ENCODE peak calls at places on chromosome 14, in eight cellular contexts. T, J, L, H, S, D, C and R are unnamed samples.
A peak's percentile ranks its signal among the peaks of the same experiment; 100 is the strongest.

GRCh38 chr14:100282083-100282350 is 24.2 kb downstream of the SLC25A29 start:
- DNase-seq in T (no peak), J (no peak), L (no peak), H (no peak), S (no peak), D (no peak), C (no peak), R (no peak)

GRCh38 chr14:63435838-63436237 is 107.3 kb downstream of the PPP2R5E start:
- DNase-seq in T (peak; percentile 85), J (no peak), L (no peak), H (no peak), S (peak; percentile 18), D (no peak), C (peak; percentile 60), R (peak; percentile 89)

GRCh38 chr14:73833530-73834257 is 17.9 kb upstream of the PTGR2 start:
- DNase-seq in T (peak; percentile 58), J (no peak), L (no peak), H (no peak), S (no peak), D (peak; percentile 23), C (peak; percentile 84), R (peak; percentile 83)

GRCh38 chr14:60093088-60093487 is 1.4 kb downstream of the PCNX4 start:
- DNase-seq in T (no peak), J (no peak), L (no peak), H (no peak), S (peak; percentile 32), D (no peak), C (no peak), R (no peak)

GRCh38 chr14:102924632-102925588 is 2.4 kb downstream of the AMN start:
- DNase-seq in T (peak; percentile 83), J (no peak), L (no peak), H (peak; percentile 30), S (no peak), D (no peak), C (no peak), R (peak; percentile 59)

GRCh38 chr14:68544150-68544892 is 248.5 kb downstream of the ZFP36L1 start:
- DNase-seq in T (peak; percentile 94), J (no peak), L (no peak), H (peak; percentile 8), S (peak; percentile 23), D (no peak), C (peak; percentile 99), R (peak; percentile 73)

GRCh38 chr14:53953828-53954550 is 2.6 kb downstream of the BMP4 start:
- DNase-seq in T (peak; percentile 93), J (no peak), L (no peak), H (no peak), S (peak; percentile 60), D (peak; percentile 61), C (peak; percentile 48), R (peak; percentile 88)

GRCh38 chr14:54278665-54279295 is 118.0 kb upstream of the CDKN3 start:
- DNase-seq in T (no peak), J (no peak), L (peak; percentile 10), H (no peak), S (no peak), D (no peak), C (no peak), R (no peak)

GRCh38 chr14:68576496-68577244 is 216.2 kb downstream of the ZFP36L1 start:
- DNase-seq in T (peak; percentile 88), J (no peak), L (no peak), H (peak; percentile 11), S (peak; percentile 30), D (no peak), C (peak; percentile 47), R (no peak)

GRCh38 chr14:56474419-56475022 is 105.1 kb upstream of the TMEM260 start:
- DNase-seq in T (no peak), J (no peak), L (peak; percentile 36), H (peak; percentile 9), S (peak; percentile 93), D (peak; percentile 60), C (peak; percentile 65), R (no peak)

GRCh38 chr14:50531595-50532501 is 521 bp downstream of the MAP4K5 start:
- DNase-seq in T (peak; percentile 81), J (peak; percentile 47), L (peak; percentile 29), H (no peak), S (peak; percentile 34), D (peak; percentile 79), C (peak; percentile 54), R (peak; percentile 87)

GRCh38 chr14:63689132-63689531 is 38.7 kb downstream of the SGPP1 start:
- DNase-seq in T (no peak), J (peak; percentile 44), L (no peak), H (no peak), S (peak; percentile 47), D (no peak), C (no peak), R (no peak)

GRCh38 chr14:64676410-64677008 is 27.7 kb upstream of the PLEKHG3 start:
- DNase-seq in T (no peak), J (no peak), L (no peak), H (no peak), S (no peak), D (no peak), C (no peak), R (no peak)

GRCh38 chr14:78153069-78153351 is 17.2 kb upstream of the NRXN3 start:
- DNase-seq in T (peak; percentile 2), J (no peak), L (no peak), H (no peak), S (peak; percentile 22), D (no peak), C (peak; percentile 27), R (no peak)

GRCh38 chr14:61749867-61750266 is 12.4 kb upstream of the SNAPC1 start:
- DNase-seq in T (no peak), J (peak; percentile 77), L (no peak), H (no peak), S (peak; percentile 76), D (no peak), C (peak; percentile 38), R (no peak)

GRCh38 chr14:75470238-75470797 is 42.5 kb downstream of the JDP2 start:
- DNase-seq in T (no peak), J (peak; percentile 3), L (no peak), H (no peak), S (no peak), D (no peak), C (no peak), R (no peak)

GRCh38 chr14:69090187-69090789 is 62.6 kb downstream of the DCAF5 start:
- DNase-seq in T (no peak), J (peak; percentile 51), L (peak; percentile 6), H (peak; percentile 19), S (peak; percentile 82), D (peak; percentile 34), C (peak; percentile 53), R (no peak)

GRCh38 chr14:88919502-88919901 is 95.1 kb downstream of the TTC8 start:
- DNase-seq in T (no peak), J (no peak), L (no peak), H (no peak), S (peak; percentile 91), D (no peak), C (no peak), R (no peak)
- TF ChIP-seq CTCF in T (no peak), J (no peak), L (no peak), H (no peak), S (peak; percentile 79), D (no peak), C (no peak), R (no peak)

DNA sequence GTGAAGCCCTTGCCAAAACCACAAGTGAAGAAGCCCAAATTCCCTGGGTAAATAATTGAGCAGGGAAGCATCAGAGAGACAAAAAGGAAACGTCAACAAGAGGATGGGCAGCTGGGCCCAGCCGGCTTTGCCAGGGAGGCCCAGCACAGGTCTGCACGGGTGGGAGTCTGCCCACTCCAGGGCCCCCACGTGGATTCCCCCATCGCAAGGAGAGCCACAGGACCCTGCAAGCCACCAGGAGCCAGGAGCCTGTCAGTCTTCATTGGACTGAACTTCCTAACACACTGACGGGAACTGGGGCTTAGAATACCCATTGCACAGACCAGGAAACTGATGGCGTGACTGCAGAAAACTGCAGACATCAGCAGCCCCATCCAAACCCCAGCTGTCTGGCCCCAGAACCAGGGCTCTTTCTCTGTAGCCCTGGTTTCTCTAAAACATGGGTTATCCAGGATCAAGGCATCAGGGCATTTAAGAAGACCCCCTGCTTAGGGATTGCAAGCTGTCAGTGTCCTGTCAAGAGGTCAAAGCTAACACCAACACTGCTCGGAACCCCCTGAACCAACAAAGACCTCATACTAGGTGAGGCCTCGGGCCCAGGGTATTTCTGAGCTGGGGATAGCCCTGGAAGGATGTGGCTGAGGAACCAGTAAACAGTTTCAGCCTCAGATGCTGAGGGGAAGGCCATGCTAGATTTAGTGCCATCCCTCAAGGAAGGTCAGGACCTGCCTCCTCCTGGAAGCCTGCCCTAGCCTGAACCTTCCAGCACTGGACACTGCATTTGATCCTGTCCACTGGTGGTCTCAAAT is 39.4 kb downstream of the BCL11B start:
- DNase-seq in T (no peak), J (no peak), L (no peak), H (no peak), S (no peak), D (no peak), C (no peak), R (no peak)
- H3K4me3 ChIP-seq in T (no peak overlapping the region), J (no peak overlapping the region), L (no peak overlapping the region), H (no peak overlapping the region), S (no peak overlapping the region), D (no peak overlapping the region), C (no peak overlapping the region), R (no peak overlapping the region)

GRCh38 chr14:106551265-106551664 is 1024.9 kb downstream of the TMEM121 start:
- DNase-seq in T (no peak), J (no peak), L (peak; percentile 17), H (no peak), S (no peak), D (no peak), C (no peak), R (no peak)

GRCh38 chr14:106549064-106549463 is 1022.7 kb downstream of the TMEM121 start:
- DNase-seq in T (no peak), J (no peak), L (no peak), H (no peak), S (no peak), D (no peak), C (no peak), R (no peak)

DNA sequence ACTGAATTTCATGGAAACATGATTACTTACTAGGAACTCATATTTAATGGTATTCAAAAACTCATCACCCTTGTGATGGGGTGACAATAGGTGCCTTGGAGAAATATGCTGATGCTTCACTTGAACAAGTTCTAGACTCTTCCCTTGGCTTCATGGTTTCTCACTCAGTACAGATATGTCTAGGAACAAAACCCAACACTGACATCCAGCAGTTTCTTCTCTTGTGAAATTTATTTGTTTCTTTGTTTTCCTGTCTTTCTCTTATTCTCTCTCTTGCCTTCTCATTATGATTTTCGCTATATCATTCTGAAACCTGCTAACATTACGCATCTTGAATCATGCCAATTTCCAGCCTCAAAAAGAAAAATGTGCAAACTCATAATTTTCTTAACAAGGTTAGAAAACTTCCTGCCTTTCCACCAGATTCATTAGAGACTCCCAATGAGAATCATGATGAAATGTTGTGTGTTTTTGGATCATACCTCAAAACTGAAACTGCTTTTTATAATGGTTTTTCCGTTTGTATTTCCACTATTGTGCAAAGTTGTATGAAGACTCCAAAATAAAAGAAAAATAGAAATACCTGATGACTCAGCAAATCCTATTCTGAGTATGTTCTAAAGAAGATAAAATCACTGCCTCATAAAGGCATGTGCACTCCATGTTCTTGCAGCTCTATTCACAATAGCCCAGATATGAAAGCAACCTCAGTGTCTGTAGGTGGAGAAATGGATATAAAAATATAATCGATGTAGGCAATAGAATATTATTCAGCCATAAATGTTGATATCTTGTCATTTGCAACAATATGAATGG is 1021.6 kb downstream of the TMEM121 start:
- DNase-seq in T (no peak), J (no peak), L (no peak), H (no peak), S (no peak), D (no peak), C (no peak), R (no peak)
- H3K9me3 ChIP-seq in T (no peaks in the 10 kb centered on the region), J (no peaks in the 10 kb centered on the region), L (no peaks in the 10 kb centered on the region), H (no peaks in the 10 kb centered on the region), S (peaks cover 24% of the 10 kb centered on the region), D (peaks cover 38% of the 10 kb centered on the region), C (no peaks in the 10 kb centered on the region), R (no peaks in the 10 kb centered on the region)

GRCh38 chr14:91249841-91250616 is 5.5 kb upstream of the GPR68 start:
- DNase-seq in T (no peak), J (no peak), L (peak; percentile 93), H (peak; percentile 71), S (peak; percentile 75), D (peak; percentile 85), C (no peak), R (no peak)
- TF ChIP-seq CTCF in T (no peak), J (no peak), L (peak; percentile 39), H (no peak), S (no peak), D (peak; percentile 29), C (no peak), R (no peak)